ENCODE peak calls at places on chromosome 6, in four cellular contexts. A is H54, G is stomach, E is GM12892. J is an unnamed sample.
A peak's percentile ranks its signal among the peaks of the same experiment; 100 is the strongest.

GRCh38 chr6:11018225-11018624 is 25.9 kb downstream of the ELOVL2 start:
- DNase-seq in G (no peak), A (no peak), E (no peak), J (no peak)

GRCh38 chr6:81384921-81385320 is 367.6 kb downstream of the TENT5A start:
- DNase-seq in E (no peak), A (no peak), G (no peak), J (no peak)

GRCh38 chr6:125983246-125983945 is 2.9 kb upstream of the TRMT11 start:
- DNase-seq in A (no peak), G (no peak), E (no peak), J (no peak)

GRCh38 chr6:16670183-16670582 is 91.1 kb downstream of the ATXN1 start:
- DNase-seq in A (no peak), E (no peak), G (no peak), J (peak; percentile 82)

GRCh38 chr6:391559-392440 is at the start of gene IRF4:
- DNase-seq in G (no peak), E (peak; percentile 76), A (no peak), J (no peak)

GRCh38 chr6:143112837-143113236 is 52.1 kb downstream of the AIG1 start:
- DNase-seq in A (no peak), E (no peak), G (no peak), J (no peak)

GRCh38 chr6:84728602-84729001 is 35.8 kb downstream of the TBX18 start:
- DNase-seq in A (no peak), E (no peak), G (no peak), J (no peak)

GRCh38 chr6:164007881-164008280 is 593.4 kb downstream of the QKI start:
- DNase-seq in E (no peak), A (no peak), G (no peak), J (no peak)

GRCh38 chr6:142892254-142893021 is 52.5 kb downstream of the HIVEP2 start:
- DNase-seq in G (no peak), E (no peak), A (no peak), J (no peak)

GRCh38 chr6:37624121-37624520 is 73.6 kb downstream of the MDGA1 start:
- DNase-seq in E (no peak), G (no peak), A (peak; percentile 40), J (no peak)

GRCh38 chr6:170516783-170517616 is 36.1 kb downstream of the PSMB1 start:
- DNase-seq in G (peak; percentile 52), E (no peak), A (no peak), J (peak; percentile 22)

GRCh38 chr6:30880563-30881252 is 3.6 kb upstream of the DDR1 start:
- DNase-seq in E (no peak), A (no peak), G (no peak), J (no peak)

GRCh38 chr6:105753184-105754097 is 332.7 kb upstream of the PRDM1 start:
- DNase-seq in G (peak; percentile 54), E (no peak), A (no peak), J (no peak)

GRCh38 chr6:76351275-76351674 is 278.8 kb upstream of the IMPG1 start:
- DNase-seq in A (no peak), E (no peak), G (no peak), J (no peak)

GRCh38 chr6:142002825-142003405 is 129.8 kb upstream of the GJE1 start:
- DNase-seq in E (no peak), G (no peak), A (no peak), J (no peak)

GRCh38 chr6:63862486-63863198 is 227.0 kb downstream of the PHF3 start:
- DNase-seq in A (no peak), E (no peak), G (no peak), J (no peak)

GRCh38 chr6:3229566-3230274 is 2.3 kb upstream of the TUBB2B start:
- DNase-seq in G (no peak), E (no peak), A (no peak), J (no peak)

GRCh38 chr6:128479991-128480390 is 40.4 kb downstream of the PTPRK start:
- DNase-seq in E (no peak), G (no peak), A (no peak), J (no peak)

GRCh38 chr6:130787726-130788500 is 39.3 kb upstream of the SMLR1 start:
- DNase-seq in G (no peak), A (no peak), E (no peak), J (no peak)

GRCh38 chr6:26141378-26141901 is 54.2 kb downstream of the HFE start:
- DNase-seq in G (no peak), A (no peak), E (no peak), J (no peak)

GRCh38 chr6:5763871-5764270 is 242.9 kb downstream of the NRN1 start:
- DNase-seq in G (no peak), A (no peak), E (no peak), J (no peak)

GRCh38 chr6:74834967-74835366 is 370.9 kb downstream of the COL12A1 start:
- DNase-seq in G (no peak), A (no peak), E (no peak), J (no peak)

GRCh38 chr6:170464080-170464479 is 89.0 kb downstream of the PSMB1 start:
- DNase-seq in A (no peak), E (no peak), G (no peak), J (no peak)

GRCh38 chr6:168607272-168608112 is 166.5 kb downstream of the SMOC2 start:
- DNase-seq in A (no peak), G (no peak), E (no peak), J (no peak)

GRCh38 chr6:137157601-137158000 is 15.8 kb downstream of the IL22RA2 start:
- DNase-seq in E (no peak), A (no peak), G (no peak), J (no peak)

GRCh38 chr6:159201336-159201735 is 32.1 kb downstream of the FNDC1 start:
- DNase-seq in G (no peak), E (no peak), A (no peak), J (no peak)

GRCh38 chr6:13924146-13924948 is 405 bp upstream of the RNF182 start:
- DNase-seq in G (peak; percentile 37), A (peak; percentile 51), E (no peak), J (no peak)

GRCh38 chr6:142945446-142946180 is 637 bp upstream of the HIVEP2 start:
- DNase-seq in G (peak; percentile 49), A (peak; percentile 37), E (peak; percentile 48), J (peak; percentile 58)

GRCh38 chr6:170244721-170245201 is 46.1 kb downstream of the DLL1 start:
- DNase-seq in E (no peak), A (no peak), G (no peak), J (no peak)

GRCh38 chr6:87742106-87742505 is 40.1 kb upstream of the AKIRIN2 start:
- DNase-seq in A (no peak), E (no peak), G (no peak), J (no peak)

GRCh38 chr6:29705389-29706231 is 17.6 kb upstream of the HLA-F start:
- DNase-seq in E (no peak), A (peak; percentile 44), G (no peak), J (no peak)

GRCh38 chr6:104940881-104941693 is 15.8 kb upstream of the LIN28B start:
- DNase-seq in G (no peak), E (no peak), A (no peak), J (no peak)

GRCh38 chr6:149634315-149634714 is 14.2 kb downstream of the KATNA1 start:
- DNase-seq in G (no peak), E (no peak), A (no peak), J (no peak)

GRCh38 chr6:137570307-137570832 is 76.2 kb upstream of the OLIG3 start:
- DNase-seq in A (no peak), E (no peak), G (no peak), J (no peak)

DNA sequence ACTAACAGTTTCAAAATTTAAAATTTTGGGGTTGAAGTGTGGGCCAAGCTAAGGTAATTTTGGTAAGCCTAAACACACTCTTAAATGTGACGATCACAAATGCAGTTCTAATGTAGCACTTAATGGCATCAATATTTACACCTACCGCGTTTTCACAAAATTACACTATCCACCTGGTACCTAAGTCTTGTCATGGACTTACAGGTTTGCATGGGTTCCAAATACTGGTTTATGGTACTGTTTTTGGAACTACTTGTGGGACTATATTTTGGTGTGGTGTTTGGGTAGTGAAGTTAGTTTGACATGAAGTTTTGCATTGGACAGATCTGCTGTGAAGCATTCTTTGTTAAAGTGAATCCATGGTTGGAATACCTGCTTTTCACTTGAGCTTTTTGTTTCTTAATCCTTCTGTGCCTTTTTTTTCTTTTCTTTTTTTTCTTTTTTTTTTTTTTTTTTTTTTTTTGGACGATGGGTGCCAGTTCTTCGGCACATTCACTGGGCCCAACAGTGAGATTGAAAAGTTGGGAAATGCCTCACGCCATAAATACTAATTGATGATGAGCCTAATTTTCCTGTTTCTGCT is 6.5 kb downstream of the SRSF3 start:
- DNase-seq in G (no peak), A (no peak), E (no peak), J (no peak)
- TF ChIP-seq POLR2A in G (no peak), A (no peak), E (no peak), J (no peak)

GRCh38 chr6:21615504-21615903 is 22.0 kb downstream of the SOX4 start:
- DNase-seq in E (no peak), G (no peak), A (no peak), J (no peak)

GRCh38 chr6:21612067-21612745 is 18.7 kb downstream of the SOX4 start:
- DNase-seq in G (no peak), A (no peak), E (no peak), J (no peak)

GRCh38 chr6:21613809-21614208 is 20.3 kb downstream of the SOX4 start:
- DNase-seq in G (no peak), A (no peak), E (no peak), J (no peak)

GRCh38 chr6:21611485-21611884 is 17.9 kb downstream of the SOX4 start:
- DNase-seq in G (no peak), E (no peak), A (no peak), J (no peak)

GRCh38 chr6:21616005-21616404 is 22.5 kb downstream of the SOX4 start:
- DNase-seq in E (no peak), G (no peak), A (no peak), J (peak; percentile 21)
- TF ChIP-seq POLR2A in E (no peak), G (no peak), A (no peak), J (no peak)

DNA sequence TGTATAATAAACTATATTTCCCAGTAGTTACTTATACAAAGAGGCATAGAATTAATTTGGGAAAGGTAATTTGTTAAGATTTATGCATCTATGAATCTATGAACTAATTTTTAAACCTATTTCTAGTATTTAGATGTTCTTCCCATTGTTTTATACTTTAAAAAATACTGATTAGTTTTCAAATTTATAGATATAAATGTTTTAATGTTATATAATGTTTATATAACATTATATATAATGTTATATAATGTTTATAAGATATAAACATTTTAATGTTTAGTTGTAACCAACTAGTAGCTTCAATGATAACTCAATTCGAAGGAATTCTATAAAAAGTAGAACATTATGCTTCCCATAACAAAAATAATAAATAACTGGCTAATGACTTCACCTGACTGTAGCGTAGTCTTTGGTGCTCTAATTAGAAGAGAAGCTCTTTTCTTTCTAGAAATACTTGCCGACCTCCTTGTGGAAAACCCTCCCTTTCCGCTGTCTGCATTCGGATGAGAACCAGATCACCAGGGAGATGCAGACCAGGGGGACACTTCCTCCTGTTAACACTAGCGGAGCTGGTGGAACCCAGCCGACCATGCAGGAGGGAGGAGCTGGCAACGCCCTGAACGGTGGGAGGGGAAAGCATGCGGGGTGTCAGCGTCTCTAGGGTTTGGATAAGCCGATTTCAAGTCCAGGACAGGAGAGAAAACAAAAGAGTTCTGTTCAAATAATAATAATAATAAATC is 158.4 kb downstream of the OR2B2 start:
- DNase-seq in A (peak; percentile 74), E (peak; percentile 47), G (peak; percentile 37), J (peak; percentile 56)
- TF ChIP-seq POLR2A in A (no peak), E (no peak), G (no peak), J (peak; percentile 7)

DNA sequence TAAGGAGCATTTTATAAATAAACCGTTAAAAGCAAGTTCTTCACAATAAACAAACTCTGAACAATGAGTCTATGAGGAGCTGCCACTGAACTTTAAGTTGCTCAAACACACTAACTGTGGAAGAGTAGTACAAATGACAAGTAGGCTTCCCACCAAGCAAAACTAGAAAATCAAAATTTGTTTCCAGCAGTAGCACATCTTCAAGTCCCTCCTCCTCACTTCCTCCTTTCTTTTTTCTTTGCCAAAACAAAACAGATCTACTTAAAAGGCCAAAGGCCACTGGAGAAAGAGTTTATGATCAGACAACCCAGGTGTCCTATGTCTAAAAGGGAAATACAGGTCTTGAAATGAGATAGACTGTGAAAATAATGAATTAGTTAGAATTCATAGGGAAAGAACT is 17.1 kb upstream of the FAM135A start:
- DNase-seq in G (no peak), E (no peak), A (no peak), J (no peak)
- TF ChIP-seq POLR2A in G (no peak), E (no peak), A (no peak), J (no peak)

J was measured in heart left ventricle.